ENCODE peak calls at places on chromosomes 11 and 22, in seven cellular contexts. F is sigmoid colon, U is upper lobe of left lung, P is A549, N is H1, K is transverse colon, X is stomach. C is an unnamed sample.

GRCh38 chr11:82533628-82534353 is 199.9 kb downstream of the FAM181B start:
- DNase-seq in F (no peak), U (no peak), P (no peak), N (no peak), K (no peak), X (no peak), C (no peak)

GRCh38 chr22:40200795-40201194 is 23.1 kb downstream of the TNRC6B start:
- DNase-seq in F (no peak), U (no peak), P (no peak), N (no peak), K (no peak), X (no peak), C (no peak)

GRCh38 chr11:57597461-57597892 is at the start of gene SERPING1:
- DNase-seq in F (peak; percentile 91), U (peak; percentile 58), P (no peak), N (no peak), K (peak; percentile 48), X (peak; percentile 34), C (peak; percentile 73)

GRCh38 chr11:133206313-133207005 is 325.8 kb downstream of the OPCML start:
- DNase-seq in F (no peak), U (no peak), P (no peak), N (no peak), K (no peak), X (no peak), C (no peak)

GRCh38 chr22:41682033-41682807 is 6.4 kb downstream of the SNU13 start:
- DNase-seq in F (peak; percentile 94), U (peak; percentile 85), P (no peak), N (peak; percentile 92), K (peak; percentile 91), X (peak; percentile 90), C (peak; percentile 89)

GRCh38 chr11:61569701-61570100 is 11.2 kb downstream of the SYT7 start:
- DNase-seq in F (no peak), U (no peak), P (no peak), N (no peak), K (no peak), X (no peak), C (no peak)

GRCh38 chr11:79242616-79243015 is 198.2 kb downstream of the TENM4 start:
- DNase-seq in F (no peak), U (no peak), P (no peak), N (no peak), K (no peak), X (no peak), C (no peak)

GRCh38 chr11:108319541-108320145 is 96.8 kb downstream of the ATM start:
- DNase-seq in F (no peak), U (no peak), P (no peak), N (no peak), K (no peak), X (no peak), C (no peak)

GRCh38 chr11:120632579-120632978 is 121.0 kb downstream of the GRIK4 start:
- DNase-seq in F (no peak), U (no peak), P (peak; percentile 24), N (no peak), K (no peak), X (no peak), C (no peak)

GRCh38 chr11:67640758-67641113 is 1.2 kb upstream of the TBX10 start:
- DNase-seq in F (no peak), U (no peak), P (no peak), N (no peak), K (no peak), X (no peak), C (no peak)

GRCh38 chr22:50146440-50147228 is 23.9 kb upstream of the PANX2 start:
- DNase-seq in F (peak; percentile 81), U (peak; percentile 67), P (peak; percentile 52), N (no peak), K (peak; percentile 58), X (peak; percentile 68), C (peak; percentile 74)

GRCh38 chr22:21573750-21574494 is 6.4 kb downstream of the UBE2L3 start:
- DNase-seq in F (no peak), U (no peak), P (no peak), N (no peak), K (no peak), X (no peak), C (no peak)

GRCh38 chr11:19985106-19985505 is 175.2 kb downstream of the DBX1 start:
- DNase-seq in F (no peak), U (no peak), P (no peak), N (no peak), K (no peak), X (no peak), C (no peak)

GRCh38 chr11:122180435-122180834 is 64.4 kb upstream of the BLID start:
- DNase-seq in F (no peak), U (no peak), P (no peak), N (no peak), K (no peak), X (no peak), C (no peak)

GRCh38 chr11:76107946-76108345 is 98.4 kb downstream of the WNT11 start:
- DNase-seq in F (no peak), U (no peak), P (no peak), N (no peak), K (no peak), X (no peak), C (no peak)

GRCh38 chr11:34080609-34081008 is 24.8 kb upstream of the NAT10 start:
- DNase-seq in F (no peak), U (peak; percentile 26), P (no peak), N (no peak), K (no peak), X (no peak), C (no peak)

DNA sequence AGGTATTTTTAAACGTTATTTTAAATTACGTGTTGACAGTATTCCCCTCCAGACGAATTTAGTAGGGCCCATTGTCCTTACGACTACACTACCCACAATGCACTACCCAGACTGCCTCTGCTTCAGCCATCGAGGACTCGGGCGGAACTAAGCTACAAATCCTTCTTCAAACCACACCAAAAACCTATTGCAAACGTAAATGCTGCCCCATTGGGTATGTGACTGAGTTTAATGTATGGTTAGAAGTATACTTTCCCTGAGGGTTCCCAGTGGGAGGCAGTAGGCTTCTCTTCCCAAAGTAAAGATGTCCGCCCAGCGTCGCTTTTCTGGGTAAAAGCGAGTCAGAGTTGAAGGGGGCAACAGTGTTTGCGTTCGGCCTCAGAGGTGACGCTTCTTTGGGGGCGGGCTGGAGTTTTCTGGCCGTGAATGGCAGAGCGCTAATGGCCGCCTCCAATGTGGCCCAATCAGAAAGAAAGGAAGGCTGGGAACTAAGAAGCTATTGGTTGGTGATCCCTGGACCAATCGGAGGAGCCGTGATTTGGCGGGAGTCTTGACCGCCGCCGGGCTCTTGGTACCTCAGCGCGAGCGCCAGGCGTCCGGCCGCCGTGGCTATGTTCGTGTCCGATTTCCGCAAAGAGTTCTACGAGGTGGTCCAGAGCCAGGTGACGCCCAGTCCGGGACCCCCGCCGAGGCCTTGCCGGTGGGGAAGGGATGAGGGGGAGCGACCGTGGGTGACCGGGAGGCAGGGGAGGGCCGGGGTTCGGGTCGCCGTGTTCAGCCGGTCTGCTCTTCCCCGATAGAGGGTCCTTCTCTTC is at the start of gene CDC45:
- DNase-seq in F (peak; percentile 98), U (peak; percentile 97), P (peak; percentile 89), N (peak; percentile 88), K (peak; percentile 97), X (peak; percentile 95), C (peak; percentile 95)
- TF ChIP-seq POLR2A in F (no peak), U (no peak), P (no peak), N (peak; percentile 73), K (no peak), X (no peak), C (no peak)

GRCh38 chr11:9562716-9563115 is 10.8 kb upstream of the WEE1 start:
- DNase-seq in F (no peak), U (no peak), P (no peak), N (no peak), K (no peak), X (no peak), C (no peak)

GRCh38 chr11:9565822-9566560 is 7.5 kb upstream of the WEE1 start:
- DNase-seq in F (peak; percentile 86), U (peak; percentile 23), P (peak; percentile 93), N (no peak), K (peak; percentile 53), X (peak; percentile 39), C (no peak)

GRCh38 chr11:9566561-9567063 is 6.9 kb upstream of the WEE1 start:
- DNase-seq in F (no peak), U (no peak), P (no peak), N (no peak), K (no peak), X (no peak), C (no peak)

GRCh38 chr11:9561279-9561982 is 12.0 kb upstream of the WEE1 start:
- DNase-seq in F (no peak), U (no peak), P (no peak), N (no peak), K (no peak), X (no peak), C (no peak)

DNA sequence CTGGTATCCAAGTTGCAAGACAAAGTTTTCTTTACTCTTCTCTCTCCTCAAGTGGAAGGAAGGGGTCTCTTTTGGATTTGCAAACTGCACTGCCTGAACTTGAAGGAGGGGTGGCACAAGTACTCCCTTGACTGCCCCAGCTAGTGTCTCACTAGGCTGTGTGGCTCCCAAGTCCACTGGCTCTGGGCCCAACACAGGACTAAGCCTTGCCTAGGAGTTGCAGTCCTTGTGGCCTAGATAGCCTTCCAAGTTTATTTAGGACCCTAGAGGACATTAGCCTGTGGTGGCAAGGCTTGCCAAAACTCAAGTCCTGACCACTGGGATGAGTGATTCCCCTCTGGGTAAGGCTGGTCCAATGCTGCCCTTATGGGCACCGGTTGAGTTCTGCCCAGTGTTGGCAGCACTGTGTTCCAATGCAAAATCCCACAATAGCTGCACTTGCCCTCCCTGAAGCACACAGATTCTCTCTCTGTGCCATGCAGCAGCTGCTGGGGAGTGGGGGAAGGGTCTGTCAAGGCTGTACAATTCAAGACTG is 10.2 kb upstream of the WEE1 start:
- DNase-seq in F (no peak), U (no peak), P (no peak), N (no peak), K (no peak), X (no peak), C (no peak)
- H3K4me1 ChIP-seq in F (peaks cover 31% of the 10 kb centered on the region), U (peaks cover 8% of the 10 kb centered on the region), P (peaks cover 31% of the 10 kb centered on the region), N (peaks cover 12% of the 10 kb centered on the region), K (peaks cover 29% of the 10 kb centered on the region), X (peaks cover 21% of the 10 kb centered on the region), C (peaks cover 8% of the 10 kb centered on the region)

DNA sequence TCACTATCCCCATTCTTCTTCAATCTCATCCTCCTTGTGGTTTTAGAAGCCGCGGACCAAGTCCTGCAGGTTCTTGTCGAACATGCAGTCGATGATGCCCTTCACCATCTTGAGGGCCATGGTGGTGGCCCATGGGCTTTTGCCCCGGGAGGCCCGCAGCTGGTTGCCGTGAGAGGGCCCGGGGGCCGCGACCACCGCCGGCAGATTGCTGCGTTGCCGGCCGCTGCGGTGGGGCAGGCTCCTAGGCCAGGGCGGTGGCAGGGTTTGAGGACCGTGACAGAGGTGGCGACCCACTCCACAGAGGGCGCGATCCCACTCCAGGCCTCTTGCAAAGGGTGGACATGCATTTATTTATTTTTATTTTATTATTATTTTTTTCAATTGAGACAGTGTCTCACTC is 67.0 kb downstream of the APOL5 start:
- DNase-seq in F (no peak), U (no peak), P (no peak), N (no peak), K (no peak), X (no peak), C (no peak)
- TF ChIP-seq EP300 in F (no peak), U (no peak), P (no peak), N (no peak), K (no peak), X (no peak), C (no peak)

DNA sequence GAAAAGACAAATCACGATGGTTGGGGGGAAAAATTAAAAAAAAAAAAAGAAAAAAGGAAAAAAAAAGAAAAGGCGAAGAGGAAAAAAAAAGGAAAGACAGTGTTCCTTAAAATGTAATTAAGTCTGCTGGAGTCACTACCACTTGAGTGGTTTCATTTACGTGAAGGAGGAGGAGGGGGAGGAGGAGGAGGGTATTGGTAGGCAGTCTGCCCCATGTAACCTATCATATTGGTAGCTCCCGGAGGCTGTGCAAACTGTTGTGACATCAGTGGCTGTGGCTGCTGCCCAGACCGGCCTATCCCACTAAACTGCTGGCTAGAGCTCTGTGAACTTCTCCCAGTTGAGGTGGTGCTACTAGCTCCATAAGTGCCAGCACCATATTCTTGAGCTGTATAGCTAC is 17.9 kb downstream of the KDELR3 start:
- DNase-seq in F (no peak), U (peak; percentile 78), P (no peak), N (no peak), K (no peak), X (no peak), C (no peak)
- TF ChIP-seq POLR2A in F (no peak), U (no peak), P (no peak), N (no peak), K (no peak), X (no peak), C (no peak)